ENCODE peak calls at places on chromosomes 11 and 22, in ten cellular contexts. Y is kidney tubule cell; M is left colon; Q is sigmoid colon; X is cortex of kidney; K is cardiac fibroblast; P is endothelial cell; H is NCI-H1048; N is stimulated activated CD8-positive, alpha-beta memory T cell treated with anti-CD3 and anti-CD28 coated beads, Interleukin-15, amount 100 ng/mL, for 4 hours; D is fibroblast of pulmonary artery. J is an unnamed sample.
A peak's percentile ranks its signal among the peaks of the same experiment; 100 is the strongest.

GRCh38 chr11:33692013-33692504 is 8.6 kb downstream of the C11orf91 start:
- DNase-seq in Y (peak; percentile 99), M (peak; percentile 48), Q (peak; percentile 89), X (no peak), K (peak; percentile 99), P (no peak), H (peak; percentile 76), N (no peak), D (peak; percentile 99), J (no peak)

GRCh38 chr11:1259561-1259960 is 36.7 kb downstream of the MUC5B start:
- DNase-seq in Y (no peak), M (no peak), Q (no peak), X (no peak), K (no peak), P (no peak), H (no peak), N (no peak), D (no peak), J (no peak)

GRCh38 chr11:115965754-115966504 is 461.7 kb upstream of the CADM1 start:
- DNase-seq in Y (peak; percentile 83), M (no peak), Q (no peak), X (no peak), K (no peak), P (no peak), H (no peak), N (no peak), D (no peak), J (no peak)

GRCh38 chr22:27879923-27880322 is 39.1 kb downstream of the PITPNB start:
- DNase-seq in Y (peak; percentile 44), M (no peak), Q (no peak), X (no peak), K (peak; percentile 68), P (peak; percentile 48), H (no peak), N (no peak), D (peak; percentile 65), J (no peak)

GRCh38 chr22:46352691-46353386 is 17.3 kb downstream of the TRMU start:
- DNase-seq in Y (peak; percentile 88), M (no peak), Q (no peak), X (no peak), K (peak; percentile 50), P (no peak), H (no peak), N (no peak), D (peak; percentile 11), J (no peak)

GRCh38 chr22:48944756-48945620 is 882.7 kb downstream of the BRD1 start:
- DNase-seq in Y (no peak), M (no peak), Q (peak; percentile 50), X (no peak), K (no peak), P (no peak), H (no peak), N (no peak), D (no peak), J (no peak)

GRCh38 chr11:59545179-59546020 is 34.1 kb downstream of the OR4D9 start:
- DNase-seq in Y (no peak), M (no peak), Q (no peak), X (no peak), K (peak; percentile 94), P (no peak), H (no peak), N (no peak), D (peak; percentile 84), J (no peak)

GRCh38 chr11:36313073-36313472 is 17.0 kb downstream of the PRR5L start:
- DNase-seq in Y (no peak), M (no peak), Q (no peak), X (no peak), K (no peak), P (no peak), H (no peak), N (no peak), D (no peak), J (no peak)

GRCh38 chr11:57476223-57476882 is 16.0 kb downstream of the RTN4RL2 start:
- DNase-seq in Y (peak; percentile 37), M (peak; percentile 57), Q (no peak), X (no peak), K (no peak), P (no peak), H (no peak), N (no peak), D (no peak), J (no peak)

GRCh38 chr11:88421530-88421929 is 84.0 kb upstream of the CTSC start:
- DNase-seq in Y (no peak), M (no peak), Q (no peak), X (no peak), K (peak; percentile 62), P (no peak), H (no peak), N (no peak), D (peak; percentile 71), J (no peak)

GRCh38 chr11:103546236-103546635 is 437.0 kb downstream of the DYNC2H1 start:
- DNase-seq in Y (peak; percentile 61), M (no peak), Q (no peak), X (no peak), K (peak; percentile 57), P (no peak), H (no peak), N (no peak), D (no peak), J (no peak)

GRCh38 chr22:23806837-23807236 is 20.1 kb downstream of the SMARCB1 start:
- DNase-seq in Y (no peak), M (no peak), Q (no peak), X (no peak), K (no peak), P (no peak), H (no peak), N (no peak), D (no peak), J (no peak)

GRCh38 chr11:15793032-15793996 is 563.0 kb downstream of the SOX6 start:
- DNase-seq in Y (peak; percentile 94), M (no peak), Q (no peak), X (no peak), K (peak; percentile 96), P (no peak), H (no peak), N (no peak), D (peak; percentile 80), J (no peak)

GRCh38 chr11:22774716-22775115 is 54.9 kb downstream of the SVIP start:
- DNase-seq in Y (no peak), M (no peak), Q (no peak), X (no peak), K (no peak), P (no peak), H (no peak), N (no peak), D (no peak), J (no peak)

GRCh38 chr11:118153976-118154375 is 1.4 kb upstream of the SCN4B start:
- DNase-seq in Y (no peak), M (no peak), Q (no peak), X (no peak), K (no peak), P (no peak), H (no peak), N (no peak), D (no peak), J (no peak)

GRCh38 chr22:16961477-16962186 is 46.4 kb downstream of the GAB4 start:
- DNase-seq in Y (no peak), M (no peak), Q (no peak), X (no peak), K (no peak), P (no peak), H (no peak), N (no peak), D (no peak), J (no peak)

GRCh38 chr11:64763804-64764611 is 4.2 kb upstream of the PYGM start:
- DNase-seq in Y (no peak), M (no peak), Q (no peak), X (no peak), K (no peak), P (no peak), H (no peak), N (peak; percentile 51), D (no peak), J (no peak)

GRCh38 chr11:45436118-45436517 is 150.0 kb upstream of the SYT13 start:
- DNase-seq in Y (no peak), M (no peak), Q (no peak), X (no peak), K (no peak), P (no peak), H (no peak), N (no peak), D (no peak), J (no peak)

J was measured in SIG-M5.